ENCODE peak calls at places on chromosomes 5 and 9, in seven cellular contexts. G, W, T, A, U, B and J are unnamed samples.

GRCh38 chr5:158456756-158457155 is 597.8 kb upstream of the CLINT1 start:
- DNase-seq in G (peak), W (no peak), T (no peak), A (no peak), U (no peak), B (peak), J (no peak)

GRCh38 chr5:166677891-166678290 is 1613.6 kb upstream of the WWC1 start:
- DNase-seq in G (no peak), W (no peak), T (no peak), A (no peak), U (no peak), B (no peak), J (no peak)

GRCh38 chr5:177496111-177497010 is 1.0 kb downstream of the PDLIM7 start:
- DNase-seq in G (peak), W (peak), T (peak), A (no peak), U (no peak), B (peak), J (peak)

GRCh38 chr5:160293901-160294561 is 18.3 kb downstream of the CCNJL start:
- DNase-seq in G (no peak), W (no peak), T (no peak), A (no peak), U (no peak), B (peak), J (no peak)

GRCh38 chr5:148846930-148847329 is 20.5 kb downstream of the ADRB2 start:
- DNase-seq in G (no peak), W (no peak), T (no peak), A (no peak), U (no peak), B (no peak), J (no peak)

GRCh38 chr9:17219261-17219660 is 84.4 kb downstream of the CNTLN start:
- DNase-seq in G (no peak), W (no peak), T (no peak), A (no peak), U (no peak), B (no peak), J (peak)

GRCh38 chr9:69276775-69277174 is 48.2 kb upstream of the ENTREP1 start:
- DNase-seq in G (no peak), W (no peak), T (no peak), A (no peak), U (no peak), B (no peak), J (no peak)

GRCh38 chr5:151924564-151925395 is at the start of gene GLRA1:
- DNase-seq in G (peak), W (no peak), T (peak), A (no peak), U (peak), B (peak), J (peak)

GRCh38 chr9:136007906-136008692 is 46.9 kb upstream of the UBAC1 start:
- DNase-seq in G (no peak), W (peak), T (no peak), A (no peak), U (no peak), B (peak), J (no peak)

GRCh38 chr5:138793481-138794010 is 40.3 kb downstream of the CTNNA1 start:
- DNase-seq in G (no peak), W (no peak), T (no peak), A (no peak), U (no peak), B (no peak), J (no peak)

GRCh38 chr9:23829580-23830458 is 3.8 kb upstream of the ELAVL2 start:
- DNase-seq in G (no peak), W (no peak), T (no peak), A (no peak), U (no peak), B (peak), J (no peak)

GRCh38 chr5:43312076-43312620 is 1.1 kb downstream of the HMGCS1 start:
- DNase-seq in G (no peak), W (no peak), T (no peak), A (no peak), U (no peak), B (no peak), J (no peak)

GRCh38 chr9:75185585-75186170 is 97.4 kb downstream of the OSTF1 start:
- DNase-seq in G (no peak), W (peak), T (peak), A (no peak), U (no peak), B (peak), J (peak)

GRCh38 chr9:33157960-33158359 is 9.2 kb downstream of the B4GALT1 start:
- DNase-seq in G (no peak), W (no peak), T (no peak), A (no peak), U (no peak), B (no peak), J (no peak)

GRCh38 chr5:181234455-181235306 is 9.0 kb downstream of the RACK1 start:
- DNase-seq in G (peak), W (no peak), T (peak), A (no peak), U (no peak), B (no peak), J (no peak)

GRCh38 chr9:82091610-82092009 is 103.0 kb downstream of the SPATA31D1 start:
- DNase-seq in G (no peak), W (no peak), T (no peak), A (no peak), U (no peak), B (no peak), J (no peak)

GRCh38 chr5:79487251-79487650 is 26.7 kb downstream of the HOMER1 start:
- DNase-seq in G (no peak), W (no peak), T (no peak), A (no peak), U (no peak), B (no peak), J (no peak)

GRCh38 chr5:135208555-135209494 is 174.8 kb upstream of the PITX1 start:
- DNase-seq in G (no peak), W (peak), T (no peak), A (no peak), U (no peak), B (peak), J (no peak)

GRCh38 chr5:80181618-80182211 is 74.1 kb downstream of the SERINC5 start:
- DNase-seq in G (no peak), W (peak), T (no peak), A (no peak), U (no peak), B (peak), J (peak)

GRCh38 chr5:19564036-19564435 is 424.0 kb downstream of the CDH18 start:
- DNase-seq in G (no peak), W (no peak), T (no peak), A (no peak), U (no peak), B (no peak), J (no peak)

GRCh38 chr5:34687269-34688011 is 31.3 kb downstream of the RAI14 start:
- DNase-seq in G (no peak), W (peak), T (peak), A (no peak), U (no peak), B (no peak), J (no peak)

GRCh38 chr5:149114403-149115312 is 26.6 kb upstream of the ABLIM3 start:
- DNase-seq in G (peak), W (peak), T (peak), A (no peak), U (no peak), B (peak), J (peak)

GRCh38 chr5:15650266-15650665 is 150.3 kb downstream of the FBXL7 start:
- DNase-seq in G (no peak), W (no peak), T (no peak), A (no peak), U (no peak), B (no peak), J (no peak)

GRCh38 chr9:97759611-97760288 is 62.6 kb upstream of the XPA start:
- DNase-seq in G (no peak), W (no peak), T (no peak), A (no peak), U (no peak), B (peak), J (no peak)

GRCh38 chr9:94772654-94773303 is 46.3 kb downstream of the AOPEP start:
- DNase-seq in G (peak), W (no peak), T (no peak), A (no peak), U (no peak), B (no peak), J (no peak)

GRCh38 chr5:93620487-93621339 is 37.7 kb downstream of the NR2F1 start:
- DNase-seq in G (peak), W (peak), T (no peak), A (no peak), U (no peak), B (peak), J (peak)

GRCh38 chr9:96044401-96044800 is 168.9 kb downstream of the ERCC6L2 start:
- DNase-seq in G (no peak), W (no peak), T (no peak), A (no peak), U (no peak), B (no peak), J (no peak)

GRCh38 chr5:10762776-10763500 is 1.9 kb upstream of the DAP start:
- DNase-seq in G (no peak), W (no peak), T (peak), A (no peak), U (no peak), B (no peak), J (no peak)

DNA sequence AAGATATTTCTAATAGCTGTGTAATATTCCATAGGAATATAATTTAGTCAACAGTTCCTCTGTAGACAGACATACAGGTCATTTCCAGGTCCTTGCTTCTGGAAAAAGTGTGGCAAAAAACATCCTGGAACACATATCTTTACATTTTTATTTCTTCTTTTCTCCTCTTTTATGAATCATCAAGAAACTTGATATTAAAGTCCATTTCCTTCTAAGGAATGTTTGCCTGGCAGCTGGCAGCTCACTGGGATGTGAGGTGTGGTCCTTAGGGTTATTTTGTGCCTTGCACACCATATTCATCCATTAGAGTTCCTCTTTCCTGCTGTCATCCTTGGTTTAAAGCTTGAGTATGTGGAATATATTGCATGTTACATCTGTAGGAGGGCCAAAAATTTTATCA is 122.0 kb downstream of the GALNT10 start:
- DNase-seq in G (no peak), W (no peak), T (no peak), A (no peak), U (no peak), B (no peak), J (no peak)
- TF ChIP-seq JUND in G (peak), W (no peak), T (no peak), A (no peak), U (no peak), B (no peak), J (no peak)

GRCh38 chr9:137745541-137745991 is 126.8 kb downstream of the EHMT1 start:
- DNase-seq in G (no peak), W (peak), T (peak), A (peak), U (no peak), B (peak), J (peak)
- TF ChIP-seq JUND in G (no peak), W (no peak), T (no peak), A (no peak), U (no peak), B (no peak), J (no peak)

DNA sequence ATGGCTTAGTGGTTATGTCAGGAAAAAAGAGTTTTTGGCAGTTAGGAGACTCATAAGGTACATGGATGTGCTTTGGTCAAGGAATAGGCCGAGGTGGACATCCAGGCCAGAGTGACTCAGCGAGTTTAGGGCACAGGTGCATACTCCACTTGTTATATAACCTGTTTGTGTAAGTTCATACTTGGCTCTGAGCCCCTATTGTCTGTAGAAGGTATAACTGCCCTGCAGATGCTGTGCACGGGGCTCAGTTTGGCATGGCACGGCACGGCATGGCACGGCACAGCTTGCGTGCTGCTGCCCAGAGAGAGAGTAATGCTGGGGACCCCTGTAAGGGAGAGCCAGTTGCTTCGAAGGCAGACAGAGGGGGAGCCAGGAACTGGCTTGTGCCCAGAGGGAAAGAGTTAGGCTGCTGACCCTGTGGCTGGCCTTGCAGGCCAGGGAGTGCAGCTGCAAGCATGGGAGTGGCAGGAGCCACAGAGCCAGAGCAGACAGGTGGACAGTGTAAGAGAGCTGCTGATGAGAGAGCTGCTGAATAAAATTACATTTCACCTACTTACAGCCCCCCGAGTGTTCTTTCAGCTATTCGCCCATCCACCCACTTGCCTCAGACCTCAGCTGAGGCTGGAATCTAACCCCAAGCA is 32.2 kb downstream of the GCNT4 start:
- DNase-seq in G (no peak), W (no peak), T (no peak), A (no peak), U (no peak), B (peak), J (peak)
- TF ChIP-seq JUND in G (no peak), W (no peak), T (no peak), A (no peak), U (no peak), B (no peak), J (no peak)

DNA sequence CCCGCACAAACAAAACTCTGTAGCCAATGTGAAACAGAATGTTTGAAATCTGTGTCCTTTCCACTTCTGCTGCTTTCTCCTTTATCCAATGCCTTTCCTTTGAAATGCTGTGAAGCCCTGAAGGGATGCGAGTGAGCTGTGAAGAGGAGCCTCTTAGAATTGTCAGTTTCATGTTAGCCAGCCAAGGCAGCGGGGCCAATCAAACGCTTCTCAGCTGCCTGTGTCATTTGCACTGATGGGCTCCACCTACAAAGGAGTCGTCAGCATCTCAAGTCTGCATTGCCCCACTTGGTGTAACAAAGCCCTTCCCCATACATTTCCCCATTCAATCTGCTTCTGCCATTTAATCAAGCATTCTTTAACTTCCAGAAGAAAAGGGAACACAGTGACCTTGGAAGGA is 154.9 kb downstream of the FSTL4 start:
- DNase-seq in G (no peak), W (no peak), T (no peak), A (no peak), U (no peak), B (no peak), J (no peak)
- TF ChIP-seq JUND in G (no peak), W (no peak), T (no peak), A (no peak), U (no peak), B (no peak), J (no peak)